ENCODE peak calls at places on chromosomes 13 and 19, in six cellular contexts. X is heart right ventricle, C is BE2C, J is lower lobe of right lung, H is thyroid gland, P is OCI-LY7. G is an unnamed sample.

GRCh38 chr19:34178276-34178614 is 5.9 kb downstream of the LSM14A start:
- DNase-seq in X (no peak), C (no peak), J (no peak), H (no peak), P (no peak), G (no peak)

GRCh38 chr13:25978961-25979360 is 72.9 kb downstream of the SHISA2 start:
- DNase-seq in X (no peak), C (no peak), J (no peak), H (no peak), P (no peak), G (no peak)

GRCh38 chr13:44084146-44084545 is 204.4 kb downstream of the LACC1 start:
- DNase-seq in X (no peak), C (no peak), J (no peak), H (no peak), P (no peak), G (no peak)

GRCh38 chr13:77868717-77869116 is 49.9 kb downstream of the EDNRB start:
- DNase-seq in X (no peak), C (no peak), J (no peak), H (no peak), P (no peak), G (no peak)

GRCh38 chr13:30466841-30467252 is 1.1 kb upstream of the HMGB1 start:
- DNase-seq in X (no peak), C (no peak), J (no peak), H (no peak), P (peak; percentile 81), G (no peak)

GRCh38 chr19:49502866-49503581 is 6.8 kb downstream of the RPS11 start:
- DNase-seq in X (no peak), C (peak; percentile 70), J (peak; percentile 60), H (peak; percentile 33), P (peak; percentile 74), G (peak; percentile 69)

GRCh38 chr19:14394167-14394566 is 12.9 kb downstream of the ADGRE5 start:
- DNase-seq in X (no peak), C (no peak), J (no peak), H (no peak), P (no peak), G (no peak)

GRCh38 chr19:33171222-33171795 is 22.8 kb upstream of the LRP3 start:
- DNase-seq in X (no peak), C (no peak), J (no peak), H (no peak), P (no peak), G (no peak)

GRCh38 chr13:38494445-38494844 is 144.8 kb downstream of the UFM1 start:
- DNase-seq in X (no peak), C (no peak), J (no peak), H (no peak), P (no peak), G (no peak)

GRCh38 chr19:41422456-41422855 is 4.7 kb downstream of the B3GNT8 start:
- DNase-seq in X (no peak), C (no peak), J (no peak), H (no peak), P (no peak), G (no peak)
- H3K36me3 ChIP-seq in X (peaks cover 80% of the 10 kb centered on the region), C (peaks cover 30% of the 10 kb centered on the region), J (peaks cover 81% of the 10 kb centered on the region), H (peaks cover 51% of the 10 kb centered on the region), P (peaks cover 23% of the 10 kb centered on the region), G (peaks cover 1% of the 10 kb centered on the region)

GRCh38 chr13:29319451-29319850 is 276.0 kb downstream of the SLC7A1 start:
- DNase-seq in X (no peak), C (no peak), J (no peak), H (no peak), P (no peak), G (no peak)
- TF ChIP-seq CTCF in X (no peak), C (no peak), J (no peak), H (no peak), P (no peak), G (no peak)

GRCh38 chr19:45098521-45099464 is 5.8 kb downstream of the PPP1R37 start:
- DNase-seq in X (peak; percentile 34), C (peak; percentile 58), J (no peak), H (peak; percentile 23), P (no peak), G (no peak)

GRCh38 chr19:45096700-45097099 is 3.7 kb downstream of the PPP1R37 start:
- DNase-seq in X (no peak), C (no peak), J (no peak), H (no peak), P (no peak), G (no peak)

GRCh38 chr19:45095496-45096413 is 2.8 kb downstream of the PPP1R37 start:
- DNase-seq in X (no peak), C (no peak), J (no peak), H (no peak), P (no peak), G (no peak)

GRCh38 chr19:45097776-45098520 is 5.0 kb downstream of the PPP1R37 start:
- DNase-seq in X (no peak), C (peak; percentile 77), J (no peak), H (peak; percentile 30), P (no peak), G (peak; percentile 68)

GRCh38 chr19:45097450-45097775 is 4.4 kb downstream of the PPP1R37 start:
- DNase-seq in X (no peak), C (no peak), J (no peak), H (no peak), P (no peak), G (no peak)
- H3K4me1 ChIP-seq in X (peaks cover 53% of the 10 kb centered on the region), C (peaks cover 34% of the 10 kb centered on the region), J (peaks cover 57% of the 10 kb centered on the region), H (peaks cover 25% of the 10 kb centered on the region), P (peaks cover 23% of the 10 kb centered on the region), G (peaks cover 21% of the 10 kb centered on the region)

GRCh38 chr13:79349011-79349410 is 57.0 kb downstream of the RBM26 start:
- DNase-seq in X (no peak), C (no peak), J (no peak), H (no peak), P (no peak), G (no peak)

GRCh38 chr13:79353698-79354097 is 52.4 kb downstream of the RBM26 start:
- DNase-seq in X (no peak), C (no peak), J (no peak), H (no peak), P (no peak), G (no peak)

GRCh38 chr13:79352107-79352506 is 53.9 kb downstream of the RBM26 start:
- DNase-seq in X (no peak), C (no peak), J (no peak), H (no peak), P (no peak), G (no peak)

GRCh38 chr13:79359064-79359463 is 47.0 kb downstream of the RBM26 start:
- DNase-seq in X (no peak), C (no peak), J (no peak), H (no peak), P (no peak), G (no peak)

DNA sequence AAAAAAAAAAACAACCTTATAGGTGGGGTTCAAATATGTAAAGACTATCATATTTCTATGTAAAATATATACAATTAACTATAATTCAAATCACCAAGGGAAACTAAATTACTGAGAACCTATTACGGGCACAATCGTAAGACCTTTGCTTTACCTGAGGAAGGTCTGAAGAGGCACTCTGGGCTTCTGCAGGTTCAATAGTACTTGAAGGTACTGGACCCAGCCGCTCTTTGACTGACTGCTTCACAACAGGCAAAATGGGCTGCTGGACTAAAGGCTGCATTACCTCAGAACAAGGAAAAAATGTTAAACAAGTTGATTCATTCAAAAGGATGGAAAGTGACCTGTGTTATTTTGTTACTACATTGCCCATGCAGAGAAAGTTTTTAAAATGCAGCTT is 51.8 kb downstream of the RBM26 start:
- DNase-seq in X (no peak), C (no peak), J (no peak), H (peak; percentile 55), P (no peak), G (no peak)
- H3K36me3 ChIP-seq in X (peaks cover 98% of the 10 kb centered on the region), C (peaks cover 70% of the 10 kb centered on the region), J (peaks cover 87% of the 10 kb centered on the region), H (no peaks in the 10 kb centered on the region), P (peaks cover 97% of the 10 kb centered on the region), G (no peaks in the 10 kb centered on the region)

GRCh38 chr19:11989112-11989456 is 24.2 kb downstream of the ZNF763 start:
- DNase-seq in X (no peak), C (no peak), J (no peak), H (no peak), P (no peak), G (no peak)
- TF ChIP-seq CTCF in X (no peak), C (no peak), J (no peak), H (no peak), P (no peak), G (no peak)

GRCh38 chr13:21672811-21673591 is 2.1 kb downstream of the FGF9 start:
- DNase-seq in X (no peak), C (no peak), J (no peak), H (no peak), P (no peak), G (no peak)
- H3K4me1 ChIP-seq in X (peaks cover 40% of the 10 kb centered on the region), C (no peaks in the 10 kb centered on the region), J (peaks cover 54% of the 10 kb centered on the region), H (peaks cover 26% of the 10 kb centered on the region), P (peaks cover 48% of the 10 kb centered on the region), G (peaks cover 26% of the 10 kb centered on the region)

GRCh38 chr19:47107201-47107952 is 6.2 kb downstream of the ZC3H4 start:
- DNase-seq in X (no peak), C (no peak), J (no peak), H (no peak), P (no peak), G (peak; percentile 63)
- H3K36me3 ChIP-seq in X (no peaks in the 10 kb centered on the region), C (peaks cover 27% of the 10 kb centered on the region), J (peaks cover 5% of the 10 kb centered on the region), H (no peaks in the 10 kb centered on the region), P (peaks cover 83% of the 10 kb centered on the region), G (peaks cover 2% of the 10 kb centered on the region)

GRCh38 chr19:19026299-19026971 is 6.9 kb downstream of the SUGP2 start:
- DNase-seq in X (no peak), C (no peak), J (no peak), H (peak; percentile 82), P (peak; percentile 11), G (no peak)
- TF ChIP-seq CTCF in X (no peak), C (peak; percentile 13), J (no peak), H (no peak), P (peak; percentile 61), G (peak; percentile 21)